ENCODE peak calls at places on chromosomes 11 and 22, in seven cellular contexts. J, H, C, W, G, D and N are unnamed samples.

GRCh38 chr11:73747762-73748161 is 13.1 kb downstream of the RAB6A start:
- DNase-seq in C (no peak), D (no peak), H (no peak), W (no peak), J (no peak), G (no peak), N (no peak)

GRCh38 chr11:110896358-110896757 is 184.1 kb upstream of the ARHGAP20 start:
- DNase-seq in D (peak), G (no peak), J (no peak), W (no peak), C (peak), H (no peak), N (no peak)

GRCh38 chr22:23896166-23896522 is 2.0 kb downstream of the MIF start:
- DNase-seq in G (no peak), D (no peak), C (no peak), H (no peak), W (no peak), J (no peak), N (no peak)

GRCh38 chr11:120555433-120555773 is 43.9 kb downstream of the GRIK4 start:
- DNase-seq in J (no peak), C (no peak), G (no peak), D (no peak), W (no peak), H (no peak), N (no peak)

GRCh38 chr11:75107187-75107586 is 10.5 kb upstream of the OR2AT4 start:
- DNase-seq in J (no peak), G (no peak), D (no peak), H (no peak), C (no peak), W (no peak), N (no peak)

GRCh38 chr11:65435981-65436411 is 13.4 kb downstream of the NEAT1 start:
- DNase-seq in G (peak), C (no peak), W (no peak), J (peak), H (peak), D (peak), N (no peak)

GRCh38 chr11:116563028-116563712 is 209.6 kb downstream of the BUD13 start:
- DNase-seq in D (peak), W (no peak), H (no peak), C (peak), J (no peak), G (no peak), N (no peak)

GRCh38 chr11:30585067-30585891 is 874 bp downstream of the MPPED2 start:
- DNase-seq in C (no peak), W (no peak), D (no peak), H (peak), G (peak), J (no peak), N (no peak)

GRCh38 chr11:122193457-122193856 is 77.4 kb upstream of the BLID start:
- DNase-seq in J (no peak), D (no peak), C (no peak), H (no peak), G (no peak), W (no peak), N (no peak)

GRCh38 chr11:31687256-31687655 is 123.9 kb downstream of the PAX6 start:
- DNase-seq in C (no peak), G (no peak), D (peak), H (no peak), J (no peak), W (no peak), N (no peak)

GRCh38 chr11:75371930-75372876 is 20.7 kb upstream of the ARRB1 start:
- DNase-seq in C (peak), W (no peak), J (no peak), H (no peak), G (no peak), D (peak), N (no peak)

GRCh38 chr11:10654211-10655150 is 39.1 kb downstream of the IRAG1 start:
- DNase-seq in G (no peak), W (no peak), H (no peak), C (peak), J (no peak), D (peak), N (no peak)

GRCh38 chr11:133964946-133965632 is 8.3 kb upstream of the IGSF9B start:
- DNase-seq in D (peak), J (no peak), G (peak), H (no peak), C (peak), W (no peak), N (no peak)

GRCh38 chr22:27416553-27417427 is 384.8 kb downstream of the MN1 start:
- DNase-seq in G (no peak), W (no peak), J (no peak), C (peak), H (no peak), D (peak), N (no peak)

GRCh38 chr11:68009391-68010000 is 631 bp upstream of the ALDH3B1 start:
- DNase-seq in G (peak), C (peak), J (no peak), D (peak), H (no peak), W (no peak), N (no peak)

GRCh38 chr11:93718057-93718563 is 23.2 kb downstream of the TAF1D start:
- DNase-seq in G (no peak), J (no peak), H (no peak), W (no peak), C (no peak), D (no peak), N (no peak)

GRCh38 chr11:130786987-130787688 is 129.1 kb downstream of the SNX19 start:
- DNase-seq in D (peak), J (no peak), W (no peak), G (no peak), H (no peak), C (no peak), N (no peak)

GRCh38 chr11:72573380-72573949 is 100.8 kb downstream of the PDE2A start:
- DNase-seq in H (no peak), J (no peak), D (peak), G (no peak), C (peak), W (no peak), N (peak)

GRCh38 chr22:46578824-46579561 is 41.2 kb upstream of the GRAMD4 start:
- DNase-seq in C (no peak), J (no peak), H (peak), W (peak), G (peak), D (no peak), N (no peak)

GRCh38 chr22:20137671-20138416 is 6.2 kb downstream of the ZDHHC8 start:
- DNase-seq in D (no peak), J (no peak), H (no peak), W (no peak), C (no peak), G (no peak), N (no peak)

GRCh38 chr11:122917311-122917710 is 34.8 kb downstream of the JHY start:
- DNase-seq in J (no peak), H (peak), D (peak), W (no peak), C (peak), G (no peak), N (no peak)

GRCh38 chr22:32544953-32545558 is 70.4 kb downstream of the FBXO7 start:
- DNase-seq in W (no peak), C (peak), G (no peak), J (no peak), H (no peak), D (no peak), N (peak)

GRCh38 chr22:49233507-49234100 is 594.1 kb downstream of the BRD1 start:
- DNase-seq in J (no peak), C (no peak), W (no peak), H (no peak), D (no peak), G (no peak), N (peak)

GRCh38 chr11:80726236-80726635 is 1285.4 kb upstream of the TENM4 start:
- DNase-seq in J (no peak), W (no peak), C (no peak), H (no peak), G (no peak), D (no peak), N (no peak)

GRCh38 chr22:33438273-33438672 is 380.1 kb upstream of the SYN3 start:
- DNase-seq in C (peak), J (no peak), G (no peak), W (no peak), D (peak), H (no peak), N (no peak)

GRCh38 chr11:46375392-46376101 is 5.9 kb upstream of the MDK start:
- DNase-seq in C (no peak), W (no peak), J (no peak), H (no peak), G (peak), D (no peak), N (no peak)

GRCh38 chr22:19942071-19942885 is 660 bp upstream of the TXNRD2 start:
- DNase-seq in C (peak), H (no peak), D (peak), G (peak), J (no peak), W (no peak), N (no peak)

GRCh38 chr11:47932544-47932943 is 47.8 kb upstream of the PTPRJ start:
- DNase-seq in D (no peak), W (no peak), G (no peak), H (no peak), J (no peak), C (no peak), N (no peak)

GRCh38 chr22:26529345-26529744 is 17.1 kb upstream of the TFIP11 start:
- DNase-seq in C (no peak), W (no peak), H (peak), D (peak), G (no peak), J (no peak), N (no peak)

GRCh38 chr11:75760710-75761493 is 7.7 kb upstream of the DGAT2 start:
- DNase-seq in J (no peak), D (peak), H (no peak), W (no peak), G (no peak), C (peak), N (no peak)

GRCh38 chr11:11864332-11864731 is 22.6 kb downstream of the USP47 start:
- DNase-seq in W (no peak), J (no peak), C (no peak), D (no peak), H (no peak), G (no peak), N (no peak)

GRCh38 chr11:126357969-126358762 is 2.7 kb downstream of the ST3GAL4 start:
- DNase-seq in J (no peak), H (no peak), C (no peak), W (no peak), G (no peak), D (no peak), N (no peak)

GRCh38 chr11:126354631-126355323 is 709 bp upstream of the ST3GAL4 start:
- DNase-seq in C (no peak), G (no peak), D (peak), J (no peak), H (no peak), W (no peak), N (no peak)

GRCh38 chr11:126355324-126355925 is at the start of gene ST3GAL4:
- DNase-seq in D (peak), G (peak), C (no peak), W (no peak), H (peak), J (no peak), N (peak)

GRCh38 chr11:126357055-126357962 is 1.8 kb downstream of the ST3GAL4 start:
- DNase-seq in W (no peak), G (no peak), C (no peak), J (no peak), H (no peak), D (no peak), N (no peak)

DNA sequence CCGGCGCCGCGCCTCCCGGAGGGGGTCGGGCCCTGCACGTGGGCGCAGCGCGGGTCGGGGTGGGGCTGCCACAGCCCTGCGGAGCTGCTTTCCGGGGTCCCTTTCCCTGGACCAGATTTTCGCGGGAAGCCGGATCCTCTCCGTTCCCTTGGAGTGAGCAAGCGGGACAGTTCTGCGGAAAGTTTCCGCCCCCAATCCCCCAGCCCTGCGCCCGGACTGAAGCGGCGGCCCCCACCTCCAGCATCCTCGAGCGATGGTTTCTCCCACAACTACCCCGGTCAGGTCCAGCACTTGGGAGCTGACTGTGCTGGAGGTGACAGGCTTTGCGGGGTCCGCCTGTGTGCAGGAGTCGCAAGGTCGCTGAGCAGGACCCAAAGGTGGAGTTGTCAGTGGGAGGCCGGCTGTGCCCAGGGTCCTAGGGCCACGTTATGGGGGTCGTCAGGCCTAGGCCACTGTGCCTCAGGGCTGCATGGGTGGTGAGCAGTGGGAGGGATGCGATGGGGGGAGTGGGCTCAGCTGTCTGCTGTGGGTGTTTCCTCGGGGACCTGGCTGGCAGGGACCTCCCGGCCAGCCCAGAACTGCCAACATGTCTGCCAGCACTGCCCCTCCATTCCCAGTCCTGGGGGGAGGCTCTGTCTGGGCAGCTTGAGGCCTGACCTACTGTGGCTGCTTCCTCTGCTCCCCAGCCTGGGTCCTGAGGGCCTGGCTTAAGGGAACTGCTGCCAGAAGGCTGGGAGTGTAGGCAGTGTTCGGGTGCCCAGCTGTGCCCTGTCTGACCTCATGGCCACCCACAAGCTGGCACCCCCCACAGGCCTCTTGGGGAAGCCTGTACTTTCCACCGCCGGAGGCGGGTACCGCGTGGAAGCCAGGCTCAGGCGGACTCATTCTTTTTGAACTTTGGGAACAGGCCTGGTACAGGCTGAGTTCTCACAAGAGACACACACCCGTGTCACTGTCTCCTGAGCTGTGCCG is 726 bp downstream of the ST3GAL4 start:
- DNase-seq in G (peak), D (peak), W (no peak), C (peak), J (no peak), H (peak), N (peak)
- TF ChIP-seq CTCF in G (no peak), D (no peak), W (no peak), C (peak), J (no peak), H (no peak), N (no peak)

GRCh38 chr11:124109377-124109776 is 5.9 kb upstream of the VWA5A start:
- DNase-seq in J (no peak), G (no peak), C (no peak), H (no peak), W (no peak), D (no peak), N (no peak)

GRCh38 chr11:124113890-124114289 is 1.4 kb upstream of the VWA5A start:
- DNase-seq in G (no peak), D (no peak), C (no peak), H (no peak), J (no peak), W (no peak), N (no peak)

DNA sequence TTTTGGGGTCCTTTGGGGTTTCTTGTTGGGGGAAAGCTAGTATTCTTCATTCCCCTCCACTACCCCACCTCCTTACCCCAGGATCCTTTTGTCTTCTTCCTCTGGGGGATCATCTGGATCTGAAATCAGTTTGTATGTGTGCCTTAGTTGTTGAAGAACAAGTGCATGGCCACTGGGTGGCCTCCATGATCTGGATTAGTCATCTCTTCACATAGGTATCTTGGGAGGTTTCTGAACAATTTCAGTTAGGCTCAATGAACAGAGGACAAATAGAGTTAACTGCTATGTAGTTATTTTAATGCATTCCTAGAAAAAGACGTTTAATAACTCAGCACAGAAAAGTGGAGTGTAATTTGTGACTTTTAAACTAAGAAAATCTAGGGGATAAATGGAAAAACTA is 7.1 kb upstream of the VWA5A start:
- DNase-seq in W (no peak), G (no peak), J (no peak), C (no peak), H (no peak), D (peak), N (no peak)
- TF ChIP-seq CTCF in W (peak), G (no peak), J (no peak), C (no peak), H (no peak), D (peak), N (no peak)

GRCh38 chr11:86775342-86775741 is 25.0 kb upstream of the PRSS23 start:
- DNase-seq in D (no peak), C (no peak), J (no peak), G (no peak), W (no peak), H (no peak), N (no peak)
- TF ChIP-seq CTCF in D (no peak), C (no peak), J (no peak), G (no peak), W (no peak), H (no peak), N (no peak)

DNA sequence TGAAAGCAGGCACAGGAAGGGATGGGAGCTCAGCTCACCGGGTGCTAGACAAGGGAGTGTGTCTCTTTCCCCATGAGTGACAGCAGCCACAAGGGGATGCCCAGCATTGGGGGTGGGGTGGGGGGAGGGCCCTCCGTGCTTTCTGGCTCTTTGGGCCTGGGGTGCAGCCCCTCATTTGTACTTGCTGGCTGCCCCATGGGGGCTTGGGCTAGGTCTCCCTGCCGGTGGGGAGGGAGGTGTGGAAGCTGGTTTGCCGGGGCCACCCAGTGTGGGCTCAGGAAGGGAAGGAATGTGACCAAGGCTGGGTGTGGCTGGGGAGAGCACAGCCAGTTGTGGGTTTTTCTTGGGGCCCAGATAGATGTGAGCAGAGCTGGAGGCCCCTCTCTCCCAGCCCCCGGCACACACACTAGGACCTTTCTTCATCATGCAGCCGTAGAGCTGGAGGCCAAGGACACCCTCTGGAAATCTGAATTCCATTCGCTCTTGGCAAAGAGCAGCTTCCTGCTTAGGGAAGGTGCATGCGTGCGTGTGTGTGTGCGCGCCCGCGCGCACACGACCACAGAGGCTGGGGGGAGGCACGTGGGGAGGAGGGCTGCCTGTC is 25.8 kb downstream of the KCNQ1OT1 start:
- DNase-seq in G (no peak), J (no peak), H (no peak), D (no peak), C (no peak), W (no peak), N (peak)
- TF ChIP-seq CTCF in G (no peak), J (no peak), H (no peak), D (no peak), C (no peak), W (no peak), N (no peak)

GRCh38 chr11:13487661-13488030 is 8.2 kb downstream of the PTH start:
- DNase-seq in D (peak), H (no peak), C (no peak), J (no peak), G (no peak), W (no peak), N (no peak)

DNA sequence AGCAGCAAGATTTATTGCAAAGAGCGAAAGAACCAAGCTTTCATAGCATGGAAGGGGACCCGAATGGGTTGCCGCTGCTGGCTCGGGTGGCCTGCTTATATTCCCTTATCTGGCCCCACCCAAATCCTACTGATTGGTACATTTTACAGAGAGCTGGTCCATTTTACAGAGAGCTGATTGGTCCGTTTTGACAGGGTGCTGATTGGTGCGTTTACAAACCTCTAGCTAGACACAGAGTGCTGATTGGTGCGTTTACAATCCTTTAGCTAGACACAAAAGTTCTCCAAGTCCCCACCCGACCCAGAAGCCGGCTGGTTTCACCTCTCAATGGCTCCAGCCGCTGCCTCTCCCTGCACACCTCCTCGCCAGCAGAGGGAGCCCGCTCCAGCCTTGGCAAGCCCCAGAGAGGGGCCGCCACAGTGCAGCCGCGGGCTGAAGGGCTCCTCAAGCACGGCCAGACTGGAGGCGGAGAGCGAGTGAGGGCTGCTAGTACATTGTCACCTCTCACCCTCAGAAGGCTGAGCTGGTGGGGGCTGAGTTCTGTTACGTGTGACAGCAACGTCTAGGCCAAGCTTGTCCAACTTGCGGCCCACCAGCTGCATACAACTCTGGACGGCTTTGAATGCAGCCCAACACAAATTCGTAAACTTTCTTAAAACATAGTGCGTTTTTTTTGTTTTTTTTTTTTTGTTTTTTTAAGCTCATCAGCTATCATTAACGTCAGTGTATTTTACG is 8.7 kb downstream of the PTH start:
- DNase-seq in D (no peak), C (no peak), G (peak), J (no peak), W (no peak), H (peak), N (no peak)
- TF ChIP-seq CTCF in D (no peak), C (peak), G (peak), J (no peak), W (no peak), H (peak), N (no peak)